ENCODE peak calls at places on chromosome 20, in six cellular contexts. V is SK-N-SH; Z is brain microvascular endothelial cell; R is left lung; O is CD8-positive, alpha-beta T cell; B is lower lobe of right lung. Q is an unnamed sample.
A peak's percentile ranks its signal among the peaks of the same experiment; 100 is the strongest.

GRCh38 chr20:8291873-8292272 is 159.8 kb downstream of the PLCB1 start:
- DNase-seq in B (no peak), Z (peak; percentile 40), O (no peak), R (no peak), V (no peak), Q (no peak)

GRCh38 chr20:59725476-59726119 is 121.3 kb downstream of the PHACTR3 start:
- DNase-seq in V (no peak), R (no peak), B (no peak), Z (no peak), O (no peak), Q (no peak)

GRCh38 chr20:58293453-58293852 is 16.1 kb upstream of the RAB22A start:
- DNase-seq in Z (no peak), O (no peak), B (no peak), V (peak; percentile 61), R (no peak), Q (peak; percentile 74)

GRCh38 chr20:48635791-48636267 is 192.0 kb downstream of the PREX1 start:
- DNase-seq in O (peak; percentile 52), B (peak; percentile 66), Z (peak; percentile 53), R (peak; percentile 88), V (peak; percentile 90), Q (peak; percentile 96)

GRCh38 chr20:47038581-47039560 is 144.2 kb downstream of the EYA2 start:
- DNase-seq in R (no peak), B (no peak), Z (no peak), V (no peak), O (no peak), Q (no peak)

GRCh38 chr20:47262365-47263013 is 94.0 kb downstream of the ZMYND8 start:
- DNase-seq in V (peak; percentile 51), Z (no peak), R (no peak), O (no peak), B (no peak), Q (no peak)

GRCh38 chr20:23671479-23671878 is 17.4 kb downstream of the CST4 start:
- DNase-seq in Z (no peak), V (no peak), B (no peak), O (no peak), R (no peak), Q (no peak)

GRCh38 chr20:51542894-51543788 is 622 bp upstream of the NFATC2 start:
- DNase-seq in O (no peak), B (no peak), V (no peak), R (no peak), Z (no peak), Q (no peak)

GRCh38 chr20:24663496-24663895 is 194.1 kb downstream of the SYNDIG1 start:
- DNase-seq in O (no peak), R (no peak), V (no peak), Z (no peak), B (no peak), Q (no peak)

GRCh38 chr20:20293986-20294385 is 73.9 kb upstream of the INSM1 start:
- DNase-seq in V (no peak), B (no peak), O (no peak), R (no peak), Z (no peak), Q (no peak)

GRCh38 chr20:9100721-9101120 is 31.8 kb downstream of the PLCB4 start:
- DNase-seq in Z (no peak), R (no peak), O (no peak), B (no peak), V (no peak), Q (no peak)

GRCh38 chr20:8547035-8547649 is 415.1 kb downstream of the PLCB1 start:
- DNase-seq in B (no peak), O (no peak), V (no peak), R (no peak), Z (no peak), Q (no peak)

GRCh38 chr20:63636752-63637633 is 10.1 kb upstream of the GMEB2 start:
- DNase-seq in V (no peak), O (no peak), R (no peak), B (no peak), Z (no peak), Q (no peak)

GRCh38 chr20:8049321-8049720 is 29.8 kb upstream of the TMX4 start:
- DNase-seq in Z (no peak), B (no peak), R (no peak), O (no peak), V (no peak), Q (no peak)

GRCh38 chr20:60819511-60819910 is 432.6 kb upstream of the CDH4 start:
- DNase-seq in B (no peak), R (no peak), V (no peak), O (no peak), Z (no peak), Q (no peak)

GRCh38 chr20:47985092-47985850 is 200.0 kb upstream of the SULF2 start:
- DNase-seq in Z (no peak), B (no peak), O (no peak), V (no peak), R (no peak), Q (peak; percentile 74)

GRCh38 chr20:34978092-34978744 is 22.6 kb downstream of the MYH7B start:
- DNase-seq in R (peak; percentile 1), O (no peak), V (no peak), B (no peak), Z (no peak), Q (no peak)

GRCh38 chr20:46764068-46764467 is 54.6 kb downstream of the SLC2A10 start:
- DNase-seq in O (no peak), Z (no peak), R (no peak), V (no peak), B (no peak), Q (no peak)

GRCh38 chr20:51258582-51259175 is 235.8 kb upstream of the KCNG1 start:
- DNase-seq in Z (peak; percentile 27), V (no peak), R (no peak), B (no peak), O (no peak), Q (no peak)

GRCh38 chr20:44388466-44389023 is 33.0 kb downstream of the HNF4A start:
- DNase-seq in V (peak; percentile 85), O (peak; percentile 42), B (peak; percentile 77), Z (peak; percentile 59), R (peak; percentile 85), Q (peak; percentile 95)
- H3K4me3 ChIP-seq in V (no peak overlapping the region), O (no peak overlapping the region), B (no peak overlapping the region), Z (no peak overlapping the region), R (no peak overlapping the region), Q (peak overlapping the region; percentile 28)

GRCh38 chr20:21704408-21705385 is 767 bp upstream of the PAX1 start:
- DNase-seq in R (peak; percentile 65), V (no peak), B (no peak), O (no peak), Z (no peak), Q (peak; percentile 64)
- H3K27me3 ChIP-seq in R (peaks cover 100% of the 10 kb centered on the region), V (peaks cover 91% of the 10 kb centered on the region), B (peaks cover 97% of the 10 kb centered on the region), O (peaks cover 5% of the 10 kb centered on the region), Z (peaks cover 86% of the 10 kb centered on the region), Q (peaks cover 100% of the 10 kb centered on the region)

GRCh38 chr20:62363920-62364851 is 2.9 kb downstream of the LAMA5 start:
- DNase-seq in O (no peak), V (no peak), B (peak; percentile 47), Z (peak; percentile 57), R (peak; percentile 79), Q (peak; percentile 70)
- H3K4me3 ChIP-seq in O (no peak overlapping the region), V (no peak overlapping the region), B (peak overlapping the region; percentile 70), Z (no peak overlapping the region), R (no peak overlapping the region), Q (no peak overlapping the region)

GRCh38 chr20:32524871-32525501 is 60.1 kb downstream of the NOL4L start:
- DNase-seq in Z (no peak), O (no peak), B (peak; percentile 68), R (peak; percentile 83), V (peak; percentile 73), Q (no peak)
- H3K27me3 ChIP-seq in Z (no peaks in the 10 kb centered on the region), O (no peaks in the 10 kb centered on the region), B (no peaks in the 10 kb centered on the region), R (peaks cover 17% of the 10 kb centered on the region), V (no peaks in the 10 kb centered on the region), Q (peaks cover 2% of the 10 kb centered on the region)

GRCh38 chr20:2815242-2815900 is 584 bp downstream of the C20orf141 start:
- DNase-seq in V (peak; percentile 11), B (no peak), R (peak; percentile 51), Z (no peak), O (no peak), Q (peak; percentile 26)

GRCh38 chr20:2817891-2818595 is 1.9 kb downstream of the TMEM239 start:
- DNase-seq in V (peak; percentile 9), O (no peak), Z (no peak), R (no peak), B (no peak), Q (peak; percentile 5)

GRCh38 chr20:2816030-2816582 is at the start of gene TMEM239:
- DNase-seq in O (no peak), V (peak; percentile 20), R (no peak), B (no peak), Z (no peak), Q (no peak)

GRCh38 chr20:2816583-2817340 is 598 bp downstream of the TMEM239 start:
- DNase-seq in B (no peak), R (no peak), V (peak; percentile 14), O (no peak), Z (no peak), Q (peak; percentile 78)

DNA sequence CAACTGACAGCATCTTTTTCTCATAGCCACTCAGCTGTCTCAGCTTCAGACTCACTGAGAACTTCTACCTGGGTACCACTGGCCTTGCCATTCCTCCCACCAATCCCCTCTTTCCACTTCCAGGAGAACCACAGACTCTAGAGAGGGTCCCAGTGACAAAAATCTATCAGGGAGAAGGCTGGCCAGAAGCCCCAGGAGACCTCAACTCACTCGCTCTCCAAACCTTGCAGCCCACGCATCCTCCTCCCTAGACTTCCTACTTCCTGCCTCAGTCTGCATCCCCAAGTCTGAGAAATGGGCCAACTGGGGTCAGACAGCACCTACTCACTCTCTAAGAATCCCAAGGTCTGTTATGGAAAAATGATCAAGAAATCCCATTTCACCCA is 1.2 kb downstream of the TMEM239 start:
- DNase-seq in B (no peak), V (no peak), O (no peak), R (no peak), Z (no peak), Q (peak; percentile 6)
- H3K4me3 ChIP-seq in B (no peak overlapping the region), V (no peak overlapping the region), O (no peak overlapping the region), R (no peak overlapping the region), Z (no peak overlapping the region), Q (no peak overlapping the region)

GRCh38 chr20:57033994-57034393 is 232.4 kb downstream of the BMP7 start:
- DNase-seq in O (no peak), B (no peak), Z (peak; percentile 20), R (no peak), V (no peak), Q (no peak)
- H3K27me3 ChIP-seq in O (peaks cover 8% of the 10 kb centered on the region), B (peaks cover 12% of the 10 kb centered on the region), Z (no peaks in the 10 kb centered on the region), R (peaks cover 75% of the 10 kb centered on the region), V (no peaks in the 10 kb centered on the region), Q (no peaks in the 10 kb centered on the region)

GRCh38 chr20:36472656-36473071 is 68.7 kb upstream of the MYL9 start:
- DNase-seq in V (no peak), R (peak; percentile 81), B (peak; percentile 66), O (no peak), Z (no peak), Q (peak; percentile 88)
- H3K4me3 ChIP-seq in V (no peak overlapping the region), R (no peak overlapping the region), B (peak overlapping the region; percentile 30), O (no peak overlapping the region), Z (no peak overlapping the region), Q (no peak overlapping the region)

DNA sequence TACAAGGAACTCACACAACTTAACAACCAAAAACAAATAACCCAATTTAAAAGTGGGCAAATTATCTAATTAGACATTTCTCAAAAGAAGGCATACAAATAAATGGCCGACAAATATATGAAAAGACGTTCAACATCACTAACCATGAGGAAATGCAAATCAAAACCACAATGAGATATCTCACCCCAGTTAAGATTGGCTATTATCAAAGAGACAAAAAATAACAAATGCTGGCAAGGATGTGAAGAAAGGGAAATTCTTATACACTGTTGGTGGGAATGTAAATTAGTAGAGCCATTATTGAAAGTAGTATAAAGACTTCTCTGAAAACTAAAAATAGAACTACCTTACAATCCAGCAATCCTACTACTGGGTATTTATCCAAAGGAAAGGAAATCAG is 96.7 kb upstream of the SIRPG start:
- DNase-seq in Z (no peak), B (no peak), O (no peak), V (no peak), R (no peak), Q (no peak)
- H3K27me3 ChIP-seq in Z (no peaks in the 10 kb centered on the region), B (no peaks in the 10 kb centered on the region), O (no peaks in the 10 kb centered on the region), V (no peaks in the 10 kb centered on the region), R (no peaks in the 10 kb centered on the region), Q (no peaks in the 10 kb centered on the region)

Q was measured in H7.